ENCODE peak calls at places on chromosome 4, in seven cellular contexts. T is tibial nerve, L is GM20000, K is GM12865, Z is cardiac muscle cell, W is HFFc6, A is foreskin keratinocyte. R is an unnamed sample.

GRCh38 chr4:141028024-141028529 is 105.2 kb downstream of the RNF150 start:
- DNase-seq in T (no peak), L (no peak), K (no peak), Z (no peak), W (peak), A (peak), R (no peak)

GRCh38 chr4:80213117-80213815 is 16.0 kb downstream of the PRDM8 start:
- DNase-seq in T (no peak), L (no peak), K (no peak), Z (no peak), W (peak), A (peak), R (no peak)

GRCh38 chr4:155599102-155599501 is 67.5 kb upstream of the GUCY1A1 start:
- DNase-seq in T (no peak), L (no peak), K (no peak), Z (no peak), W (no peak), A (no peak), R (no peak)

GRCh38 chr4:34964613-34965012 is 1279.7 kb downstream of the ARAP2 start:
- DNase-seq in T (no peak), L (no peak), K (no peak), Z (no peak), W (no peak), A (no peak), R (no peak)

GRCh38 chr4:177761692-177762091 is 319.5 kb upstream of the AGA start:
- DNase-seq in T (no peak), L (no peak), K (no peak), Z (no peak), W (no peak), A (no peak), R (no peak)

GRCh38 chr4:7397206-7398103 is 37.3 kb downstream of the PSAPL1 start:
- DNase-seq in T (no peak), L (no peak), K (no peak), Z (no peak), W (no peak), A (peak), R (no peak)

GRCh38 chr4:143016171-143016570 is 168.5 kb upstream of the USP38 start:
- DNase-seq in T (no peak), L (no peak), K (no peak), Z (no peak), W (no peak), A (peak), R (no peak)

GRCh38 chr4:158128540-158128939 is 44.3 kb downstream of the GASK1B start:
- DNase-seq in T (no peak), L (no peak), K (no peak), Z (no peak), W (no peak), A (no peak), R (no peak)

GRCh38 chr4:25174674-25175073 is 14.4 kb upstream of the SEPSECS start:
- DNase-seq in T (no peak), L (no peak), K (no peak), Z (no peak), W (peak), A (peak), R (no peak)

GRCh38 chr4:165461176-165461835 is 82.5 kb downstream of the CPE start:
- DNase-seq in T (no peak), L (no peak), K (no peak), Z (no peak), W (peak), A (peak), R (no peak)

GRCh38 chr4:164177186-164177585 is 576.7 kb upstream of the SMIM31 start:
- DNase-seq in T (no peak), L (no peak), K (no peak), Z (no peak), W (no peak), A (no peak), R (no peak)

GRCh38 chr4:128542047-128542446 is 254.4 kb upstream of the PGRMC2 start:
- DNase-seq in T (no peak), L (no peak), K (no peak), Z (no peak), W (peak), A (no peak), R (no peak)

GRCh38 chr4:112060212-112060611 is 85.0 kb upstream of the FAM241A start:
- DNase-seq in T (no peak), L (peak), K (peak), Z (peak), W (peak), A (no peak), R (no peak)
- TF ChIP-seq CTCF in T (no peak), L (no peak), K (peak), Z (peak), W (peak), A (peak), R (peak)

GRCh38 chr4:37132351-37132989 is 112.1 kb upstream of the NWD2 start:
- DNase-seq in T (no peak), L (no peak), K (no peak), Z (no peak), W (no peak), A (no peak), R (no peak)
- TF ChIP-seq CTCF in T (no peak), L (no peak), K (no peak), Z (no peak), W (peak), A (no peak), R (no peak)

GRCh38 chr4:120070191-120070590 is 3.5 kb upstream of the MAD2L1 start:
- DNase-seq in T (no peak), L (no peak), K (no peak), Z (no peak), W (peak), A (peak), R (no peak)

GRCh38 chr4:120066182-120066524 is 495 bp downstream of the MAD2L1 start:
- DNase-seq in T (no peak), L (peak), K (peak), Z (peak), W (no peak), A (no peak), R (peak)

GRCh38 chr4:120064887-120065286 is 1.8 kb downstream of the MAD2L1 start:
- DNase-seq in T (no peak), L (no peak), K (no peak), Z (no peak), W (no peak), A (no peak), R (no peak)

GRCh38 chr4:120062663-120063195 is 3.9 kb downstream of the MAD2L1 start:
- DNase-seq in T (no peak), L (no peak), K (no peak), Z (no peak), W (no peak), A (no peak), R (no peak)

GRCh38 chr4:120066525-120067333 is at the start of gene MAD2L1:
- DNase-seq in T (peak), L (peak), K (peak), Z (peak), W (peak), A (peak), R (peak)
- TF ChIP-seq CTCF in T (no peak), L (no peak), K (no peak), Z (no peak), W (no peak), A (no peak), R (no peak)

GRCh38 chr4:103918214-103918613 is 198.4 kb upstream of the TACR3 start:
- DNase-seq in T (no peak), L (no peak), K (no peak), Z (no peak), W (no peak), A (no peak), R (no peak)

GRCh38 chr4:103915224-103915869 is 195.6 kb upstream of the TACR3 start:
- DNase-seq in T (no peak), L (peak), K (peak), Z (peak), W (no peak), A (no peak), R (peak)
- TF ChIP-seq CTCF in T (peak), L (peak), K (peak), Z (peak), W (peak), A (peak), R (peak)

DNA sequence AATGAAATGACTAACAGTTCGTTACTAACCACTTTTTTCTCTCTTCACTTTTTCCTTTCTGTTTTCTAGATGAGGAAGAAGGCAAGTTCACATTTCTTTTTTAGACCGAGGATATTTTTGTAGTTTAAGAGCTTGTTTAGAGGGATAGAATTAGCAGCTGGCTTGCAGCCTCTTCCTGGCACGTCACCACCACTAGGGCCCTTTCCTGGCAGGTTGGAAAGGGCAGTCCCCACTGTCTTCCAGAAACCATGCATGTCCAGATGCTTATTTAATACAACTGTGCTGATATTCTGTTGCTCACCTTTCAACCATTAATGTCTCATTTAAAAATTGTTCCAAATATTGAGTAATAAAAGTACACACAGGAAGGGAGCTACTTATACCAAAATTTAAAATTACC is 209.5 kb upstream of the PACRGL start:
- DNase-seq in T (no peak), L (no peak), K (no peak), Z (peak), W (no peak), A (no peak), R (no peak)
- TF ChIP-seq CTCF in T (no peak), L (no peak), K (no peak), Z (no peak), W (no peak), A (no peak), R (no peak)

GRCh38 chr4:126404549-126404948 is 1089.8 kb downstream of the FAT4 start:
- DNase-seq in T (no peak), L (no peak), K (no peak), Z (no peak), W (no peak), A (peak), R (no peak)

GRCh38 chr4:126411047-126411446 is 1096.3 kb downstream of the FAT4 start:
- DNase-seq in T (no peak), L (no peak), K (no peak), Z (no peak), W (no peak), A (no peak), R (no peak)

GRCh38 chr4:126405369-126405982 is 1090.7 kb downstream of the FAT4 start:
- DNase-seq in T (no peak), L (no peak), K (peak), Z (peak), W (peak), A (no peak), R (peak)
- TF ChIP-seq CTCF in T (no peak), L (peak), K (peak), Z (peak), W (peak), A (peak), R (peak)